ENCODE peak calls at places on chromosome 10, in eight cellular contexts. Z is activated T-cell treated with anti-CD3 and anti-CD28 coated beads for 1 hour; N is stimulated activated CD4-positive, alpha-beta T cell treated with anti-CD3 and anti-CD28 coated beads, Interleukin-15, amount 100 ng/mL, for 1 hour; O is B cell; K is NCI-H774; W is AG20443; Q is GM13977; V is nucleus accumbens. X is an unnamed sample.

GRCh38 chr10:61877882-61878281 is 23.6 kb upstream of the ARID5B start:
- DNase-seq in Z (no peak), N (no peak), O (no peak), K (no peak), W (no peak), Q (no peak), V (no peak), X (no peak)

GRCh38 chr10:106711313-106711906 is 453.1 kb downstream of the SORCS1 start:
- DNase-seq in Z (no peak), N (no peak), O (peak), K (no peak), W (peak), Q (peak), V (no peak), X (no peak)

GRCh38 chr10:132619927-132620326 is 82.3 kb downstream of the INPP5A start:
- DNase-seq in Z (no peak), N (no peak), O (no peak), K (no peak), W (no peak), Q (no peak), V (no peak), X (no peak)

GRCh38 chr10:27446091-27446918 is 57.8 kb upstream of the RAB18 start:
- DNase-seq in Z (no peak), N (no peak), O (peak), K (peak), W (peak), Q (peak), V (no peak), X (no peak)

GRCh38 chr10:5599613-5600520 is 66.5 kb downstream of the ASB13 start:
- DNase-seq in Z (no peak), N (no peak), O (no peak), K (no peak), W (no peak), Q (no peak), V (no peak), X (no peak)

GRCh38 chr10:98349508-98349922 is 65.5 kb downstream of the PYROXD2 start:
- DNase-seq in Z (no peak), N (no peak), O (peak), K (no peak), W (peak), Q (peak), V (no peak), X (no peak)

GRCh38 chr10:93652857-93653256 is 40.5 kb downstream of the PDE6C start:
- DNase-seq in Z (no peak), N (no peak), O (no peak), K (no peak), W (peak), Q (no peak), V (no peak), X (no peak)

GRCh38 chr10:129386415-129387257 is 80.4 kb upstream of the MGMT start:
- DNase-seq in Z (no peak), N (no peak), O (no peak), K (no peak), W (no peak), Q (no peak), V (no peak), X (no peak)

GRCh38 chr10:111085690-111086353 is 9.0 kb downstream of the ADRA2A start:
- DNase-seq in Z (no peak), N (no peak), O (no peak), K (no peak), W (no peak), Q (no peak), V (no peak), X (no peak)

GRCh38 chr10:33335550-33335799 is 1.0 kb upstream of the NRP1 start:
- DNase-seq in Z (no peak), N (no peak), O (peak), K (no peak), W (no peak), Q (peak), V (no peak), X (no peak)

GRCh38 chr10:14822879-14823755 is 14.7 kb downstream of the CDNF start:
- DNase-seq in Z (peak), N (no peak), O (peak), K (no peak), W (peak), Q (peak), V (no peak), X (no peak)

GRCh38 chr10:51366044-51366443 is 291.8 kb downstream of the PRKG1 start:
- DNase-seq in Z (no peak), N (no peak), O (no peak), K (no peak), W (no peak), Q (no peak), V (no peak), X (no peak)

GRCh38 chr10:489335-489734 is 200.1 kb downstream of the DIP2C start:
- DNase-seq in Z (no peak), N (no peak), O (no peak), K (no peak), W (no peak), Q (no peak), V (no peak), X (no peak)

GRCh38 chr10:131433566-131433965 is 122.0 kb upstream of the TCERG1L start:
- DNase-seq in Z (no peak), N (no peak), O (no peak), K (no peak), W (no peak), Q (no peak), V (no peak), X (no peak)

GRCh38 chr10:35447693-35448407 is 111.5 kb downstream of the CCNY start:
- DNase-seq in Z (no peak), N (no peak), O (no peak), K (peak), W (peak), Q (no peak), V (no peak), X (no peak)

GRCh38 chr10:64379898-64380297 is 858.7 kb downstream of the REEP3 start:
- DNase-seq in Z (no peak), N (no peak), O (no peak), K (peak), W (no peak), Q (no peak), V (no peak), X (no peak)

GRCh38 chr10:86661161-86662025 is 6.9 kb upstream of the LDB3 start:
- DNase-seq in Z (no peak), N (no peak), O (no peak), K (no peak), W (peak), Q (no peak), V (no peak), X (no peak)

GRCh38 chr10:33377658-33378025 is 43.2 kb upstream of the NRP1 start:
- DNase-seq in Z (no peak), N (no peak), O (no peak), K (no peak), W (no peak), Q (no peak), V (no peak), X (no peak)

GRCh38 chr10:96614515-96614914 is 27.7 kb upstream of the TM9SF3 start:
- DNase-seq in Z (no peak), N (no peak), O (no peak), K (no peak), W (peak), Q (no peak), V (no peak), X (no peak)

GRCh38 chr10:96840841-96841518 is 8.9 kb downstream of the LCOR start:
- DNase-seq in Z (no peak), N (no peak), O (no peak), K (no peak), W (no peak), Q (no peak), V (no peak), X (no peak)

GRCh38 chr10:102434251-102434913 is 2.0 kb upstream of the CUEDC2 start:
- DNase-seq in Z (no peak), N (no peak), O (no peak), K (no peak), W (peak), Q (no peak), V (no peak), X (no peak)

GRCh38 chr10:68196707-68197106 is 35.2 kb downstream of the ATOH7 start:
- DNase-seq in Z (no peak), N (no peak), O (no peak), K (no peak), W (no peak), Q (no peak), V (no peak), X (no peak)

GRCh38 chr10:27547047-27547446 is 42.9 kb downstream of the RAB18 start:
- DNase-seq in Z (no peak), N (no peak), O (no peak), K (no peak), W (no peak), Q (no peak), V (no peak), X (no peak)

GRCh38 chr10:70474780-70475179 is 3.8 kb upstream of the PALD1 start:
- DNase-seq in Z (no peak), N (no peak), O (no peak), K (no peak), W (no peak), Q (no peak), V (no peak), X (no peak)

GRCh38 chr10:10677479-10677878 is 340.2 kb upstream of the CELF2 start:
- DNase-seq in Z (no peak), N (no peak), O (peak), K (peak), W (peak), Q (no peak), V (no peak), X (no peak)

GRCh38 chr10:42951486-42952251 is 125.2 kb upstream of the RET start:
- DNase-seq in Z (no peak), N (no peak), O (no peak), K (no peak), W (no peak), Q (no peak), V (no peak), X (no peak)

GRCh38 chr10:29849434-29849833 is 210.0 kb downstream of the JCAD start:
- DNase-seq in Z (no peak), N (no peak), O (no peak), K (no peak), W (peak), Q (no peak), V (no peak), X (no peak)

GRCh38 chr10:118002581-118002980 is 44.2 kb downstream of the RAB11FIP2 start:
- DNase-seq in Z (no peak), N (no peak), O (no peak), K (no peak), W (no peak), Q (no peak), V (no peak), X (no peak)

GRCh38 chr10:90342480-90342879 is 515.4 kb downstream of the HTR7 start:
- DNase-seq in Z (no peak), N (no peak), O (no peak), K (no peak), W (no peak), Q (no peak), V (no peak), X (no peak)